ENCODE peak calls at places on chromosomes 12 and 14, in four cellular contexts. H is activated naive CD4-positive, alpha-beta T cell treated with anti-CD3 and anti-CD28 coated beads, Interleukin-2, amount 10 ng/mL, durations not matched to agents 7 days and 5 days; J is HuH-7; U is astrocyte of the spinal cord. Y is an unnamed sample.

GRCh38 chr14:50821471-50822464 is 9.2 kb downstream of the NIN start:
- DNase-seq in J (no peak), U (no peak), H (peak; percentile 82), Y (no peak)

GRCh38 chr12:131116437-131117117 is 162.9 kb downstream of the ADGRD1 start:
- DNase-seq in H (no peak), J (no peak), U (no peak), Y (peak; percentile 12)

GRCh38 chr14:22883191-22883976 is at the start of gene REM2:
- DNase-seq in J (peak; percentile 48), U (no peak), H (no peak), Y (no peak)

GRCh38 chr14:34000396-34000795 is 49.5 kb upstream of the EGLN3 start:
- DNase-seq in J (no peak), U (no peak), H (no peak), Y (no peak)

GRCh38 chr14:30375280-30375892 is 183.6 kb upstream of the G2E3 start:
- DNase-seq in J (peak; percentile 60), U (peak; percentile 50), H (peak; percentile 74), Y (peak; percentile 62)

GRCh38 chr12:4256043-4256826 is 17.3 kb upstream of the CCND2 start:
- DNase-seq in J (no peak), U (no peak), H (no peak), Y (no peak)

GRCh38 chr12:38141239-38141638 is 175.3 kb upstream of the ALG10B start:
- DNase-seq in J (no peak), U (no peak), H (no peak), Y (no peak)

GRCh38 chr14:100654814-100655795 is 67.9 kb upstream of the BEGAIN start:
- DNase-seq in H (peak; percentile 62), U (no peak), J (peak; percentile 84), Y (no peak)

GRCh38 chr12:95623554-95624170 is 72.4 kb upstream of the USP44 start:
- DNase-seq in U (peak; percentile 83), J (peak; percentile 66), H (peak; percentile 37), Y (peak; percentile 95)

GRCh38 chr12:67795235-67795634 is 146.7 kb downstream of the DYRK2 start:
- DNase-seq in H (no peak), U (no peak), J (no peak), Y (no peak)

Y was measured in cardiac fibroblast.